ENCODE peak calls at places on chromosomes 4 and X, in four cellular contexts. F is astrocyte of the hippocampus; K is AG09309; S is stimulated activated CD4-positive, alpha-beta T cell treated with anti-CD3 and anti-CD28 coated beads, TNF-alpha, amount 100 ng/mL, for 4 hours. T is an unnamed sample.
A peak's percentile ranks its signal among the peaks of the same experiment; 100 is the strongest.

GRCh38 chr4:140252144-140252741 is 98.3 kb upstream of the MAML3 start:
- DNase-seq in F (peak; percentile 43), K (no peak), S (no peak), T (no peak)

GRCh38 chr4:73839715-73840114 is 3.2 kb downstream of the CXCL6 start:
- DNase-seq in F (no peak), K (no peak), S (no peak), T (no peak)

GRCh38 chrX:139973290-139973689 is 8.0 kb upstream of the CXorf66 start:
- DNase-seq in F (no peak), K (no peak), S (no peak), T (no peak)

GRCh38 chrX:39705299-39705698 is 392.5 kb downstream of the BCOR start:
- DNase-seq in F (peak; percentile 87), K (peak; percentile 56), S (no peak), T (peak; percentile 58)

GRCh38 chrX:118727686-118728339 is 407 bp downstream of the IL13RA1 start:
- DNase-seq in F (peak; percentile 56), K (no peak), S (no peak), T (no peak)

GRCh38 chrX:21798677-21799219 is 40.7 kb upstream of the MBTPS2 start:
- DNase-seq in F (peak; percentile 83), K (no peak), S (no peak), T (no peak)

GRCh38 chrX:145213504-145213903 is 33.8 kb upstream of the SPANXN1 start:
- DNase-seq in F (peak; percentile 1), K (no peak), S (no peak), T (no peak)

GRCh38 chr4:6662591-6662990 is 22.1 kb downstream of the MRFAP1 start:
- DNase-seq in F (no peak), K (no peak), S (no peak), T (no peak)

GRCh38 chr4:64271601-64272081 is 137.6 kb downstream of the TECRL start:
- DNase-seq in F (peak; percentile 41), K (no peak), S (no peak), T (no peak)

GRCh38 chr4:178689926-178690325 is 1247.7 kb upstream of the AGA start:
- DNase-seq in F (no peak), K (no peak), S (no peak), T (no peak)

GRCh38 chr4:92634891-92635290 is 331.1 kb downstream of the GRID2 start:
- DNase-seq in F (peak; percentile 21), K (no peak), S (no peak), T (no peak)

GRCh38 chr4:89889289-89889688 is 5.4 kb upstream of the MMRN1 start:
- DNase-seq in F (no peak), K (no peak), S (no peak), T (no peak)

GRCh38 chr4:89134775-89135319 is 23.5 kb downstream of the TIGD2 start:
- DNase-seq in F (peak; percentile 85), K (peak; percentile 62), S (no peak), T (no peak)

GRCh38 chr4:168511780-168512467 is 15.1 kb downstream of the PALLD start:
- DNase-seq in F (no peak), K (no peak), S (no peak), T (no peak)

GRCh38 chr4:2081540-2081939 is 22.4 kb downstream of the NAT8L start:
- DNase-seq in F (no peak), K (no peak), S (no peak), T (no peak)

GRCh38 chr4:140856692-140857091 is 100.5 kb upstream of the TBC1D9 start:
- DNase-seq in F (peak; percentile 88), K (peak; percentile 14), S (no peak), T (peak; percentile 9)

GRCh38 chr4:139501117-139501516 is 47.2 kb downstream of the RAB33B start:
- DNase-seq in F (peak; percentile 32), K (peak; percentile 14), S (no peak), T (no peak)

GRCh38 chrX:120213438-120214265 is 37.0 kb upstream of the ZBTB33 start:
- DNase-seq in F (peak; percentile 72), K (peak; percentile 1), S (peak; percentile 15), T (peak; percentile 19)

GRCh38 chr4:915595-915994 is 16.5 kb downstream of the GAK start:
- DNase-seq in F (no peak), K (no peak), S (no peak), T (no peak)

GRCh38 chrX:40097492-40098263 is at the start of gene BCOR:
- DNase-seq in F (peak; percentile 75), K (no peak), S (peak; percentile 57), T (no peak)

GRCh38 chr4:181582595-181582994 is 660.6 kb upstream of the TENM3 start:
- DNase-seq in F (no peak), K (no peak), S (no peak), T (no peak)